ENCODE peak calls at places on chromosome 13, in five cellular contexts. U is IMR-90, K is neuronal stem cell, M is H1, D is mesenchymal stem cell. L is an unnamed sample.

GRCh38 chr13:34678154-34678553 is 263.9 kb upstream of the NBEA start:
- DNase-seq in K (no peak), M (no peak), U (no peak), D (peak), L (no peak)

GRCh38 chr13:66305960-66306617 is 924.0 kb downstream of the PCDH9 start:
- DNase-seq in U (no peak), M (no peak), K (no peak), D (no peak), L (no peak)

GRCh38 chr13:112067121-112067741 is at the start of gene SOX1:
- DNase-seq in U (no peak), M (peak), D (no peak), K (no peak), L (peak)

GRCh38 chr13:113573065-113573464 is 11.5 kb upstream of the TFDP1 start:
- DNase-seq in K (no peak), D (no peak), U (no peak), M (no peak), L (no peak)

GRCh38 chr13:112350300-112350699 is 25.9 kb upstream of the SPACA7 start:
- DNase-seq in K (no peak), M (no peak), D (no peak), U (no peak), L (no peak)

GRCh38 chr13:91291078-91291477 is 56.4 kb upstream of the MIR17HG start:
- DNase-seq in M (no peak), K (no peak), D (no peak), U (no peak), L (no peak)

GRCh38 chr13:94435604-94436226 is 43.8 kb downstream of the DCT start:
- DNase-seq in D (peak), M (no peak), U (peak), K (peak), L (no peak)

GRCh38 chr13:95355491-95355890 is 54.2 kb upstream of the ABCC4 start:
- DNase-seq in U (peak), K (no peak), M (no peak), D (peak), L (no peak)

GRCh38 chr13:58587183-58587582 is 955.6 kb downstream of the PCDH17 start:
- DNase-seq in D (no peak), K (no peak), M (no peak), U (no peak), L (no peak)

GRCh38 chr13:28611654-28612131 is 47.2 kb upstream of the POMP start:
- DNase-seq in U (peak), M (no peak), D (peak), K (no peak), L (no peak)

GRCh38 chr13:59398127-59398526 is 765.6 kb downstream of the DIAPH3 start:
- DNase-seq in D (no peak), M (no peak), U (no peak), K (no peak), L (no peak)

GRCh38 chr13:74115138-74115537 is 19.1 kb downstream of the KLF12 start:
- DNase-seq in M (no peak), D (peak), U (peak), K (no peak), L (no peak)

GRCh38 chr13:105346141-105346766 is 1189.2 kb downstream of the EFNB2 start:
- DNase-seq in K (no peak), D (peak), U (peak), M (no peak), L (no peak)

GRCh38 chr13:23856008-23856750 is 33.0 kb downstream of the MIPEP start:
- DNase-seq in U (no peak), K (no peak), M (no peak), D (no peak), L (peak)

GRCh38 chr13:32846020-32846451 is 170.2 kb upstream of the KL start:
- DNase-seq in M (peak), D (no peak), K (no peak), U (no peak), L (no peak)

GRCh38 chr13:46211116-46211515 is 612 bp upstream of the LRRC63 start:
- DNase-seq in D (peak), U (no peak), K (no peak), M (no peak), L (no peak)

DNA sequence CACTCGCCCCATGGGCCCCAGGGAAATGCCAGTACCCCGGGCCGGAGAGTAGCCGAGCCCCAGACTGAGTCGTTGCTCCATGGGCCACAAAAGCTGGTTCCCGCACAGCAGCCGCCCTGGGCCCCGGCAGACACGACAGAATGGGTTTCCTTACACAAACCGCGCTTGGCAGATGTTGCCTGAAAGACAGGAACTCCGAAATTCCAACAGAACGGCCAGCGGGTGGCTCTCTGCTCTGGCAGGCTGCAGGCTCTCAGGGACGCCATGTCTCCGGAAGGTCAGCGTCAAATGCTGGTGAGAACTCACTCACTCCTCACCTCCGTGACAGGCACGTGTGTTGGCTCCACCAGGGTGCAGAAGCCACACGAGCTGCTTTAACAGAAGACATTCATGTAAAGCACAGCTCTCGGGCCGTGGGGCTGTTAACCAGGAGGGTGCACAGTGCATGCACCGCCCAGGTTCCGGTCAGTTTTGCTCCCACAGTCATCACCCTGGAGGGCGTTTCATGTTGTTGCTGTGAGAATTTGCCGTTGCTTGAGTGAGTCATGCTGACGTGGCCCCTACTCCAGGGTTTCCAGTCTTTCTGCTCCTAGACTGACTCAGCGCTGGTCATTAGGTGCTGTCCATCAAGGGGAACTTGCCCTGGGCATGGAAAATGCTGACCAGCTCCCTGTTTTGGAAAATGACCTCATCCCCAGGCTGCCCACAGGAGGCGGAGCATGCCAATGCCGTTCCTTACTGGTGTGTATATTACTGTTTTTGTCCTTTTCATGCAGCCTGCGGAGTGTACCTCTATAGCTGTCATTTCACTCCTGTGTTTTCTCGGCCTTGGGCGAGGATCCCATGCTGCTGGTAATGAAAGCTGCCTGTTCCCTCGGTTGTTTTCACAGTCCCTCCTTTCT is 44.8 kb downstream of the ANKRD10 start:
- DNase-seq in M (peak), U (peak), D (peak), K (no peak), L (peak)
- H2AK5ac ChIP-seq in M (no peak), U (peak), D (peak), K (peak), L (no peak)

DNA sequence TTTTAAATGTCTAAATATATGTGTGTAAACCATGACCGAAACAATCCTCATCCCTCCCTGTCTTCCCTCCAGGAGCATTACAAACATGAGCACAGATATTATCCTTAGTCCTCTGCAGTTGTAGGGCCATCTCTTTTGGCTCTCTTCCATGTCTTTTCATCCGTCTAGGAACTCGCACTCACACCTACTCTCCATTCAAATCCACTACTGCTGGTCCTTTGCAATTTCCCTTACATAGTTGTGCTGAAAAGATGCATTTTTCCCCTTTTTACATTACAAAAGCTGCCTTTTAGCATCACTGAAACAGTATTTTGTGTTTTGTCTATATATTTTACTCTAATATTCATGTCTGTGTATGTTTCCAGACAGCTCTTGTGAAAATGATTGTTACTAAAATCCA is 237.8 kb downstream of the DACH1 start:
- DNase-seq in M (no peak), D (no peak), U (no peak), K (no peak), L (no peak)
- H2AK5ac ChIP-seq in M (no peak), D (no peak), U (no peak), K (no peak), L (no peak)

GRCh38 chr13:51221108-51221507 is 1.1 kb upstream of the FAM124A start:
- DNase-seq in M (peak), D (no peak), U (no peak), K (no peak), L (no peak)

GRCh38 chr13:51221674-51222509 is at the start of gene FAM124A:
- DNase-seq in M (peak), K (peak), U (peak), D (peak), L (no peak)

GRCh38 chr13:51222510-51223283 is 499 bp downstream of the FAM124A start:
- DNase-seq in D (peak), K (peak), U (no peak), M (peak), L (no peak)

GRCh38 chr13:51218691-51219090 is 3.5 kb upstream of the FAM124A start:
- DNase-seq in D (no peak), K (no peak), U (no peak), M (no peak), L (no peak)

GRCh38 chr13:51220706-51221105 is 1.5 kb upstream of the FAM124A start:
- DNase-seq in D (no peak), M (no peak), U (no peak), K (no peak), L (no peak)
- H2AK5ac ChIP-seq in D (no peak), M (no peak), U (no peak), K (no peak), L (no peak)

DNA sequence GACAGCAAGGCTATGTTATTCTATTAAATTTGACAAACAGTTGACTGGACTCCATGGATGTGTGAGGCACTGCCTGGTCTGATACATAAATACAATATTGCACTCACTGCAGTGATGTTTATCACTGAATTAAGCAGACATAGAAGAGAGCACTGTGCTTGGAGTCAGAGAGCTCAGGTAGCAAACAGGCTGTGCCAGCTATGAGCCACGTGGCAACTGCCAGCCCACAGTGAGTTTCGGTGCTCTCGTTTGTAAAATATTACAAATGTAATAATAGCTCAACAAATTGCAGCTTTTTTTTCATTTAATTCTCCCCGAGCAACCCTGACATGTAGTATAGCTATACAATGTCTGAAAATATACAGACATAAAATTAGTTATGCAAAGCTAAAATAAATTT is 237.3 kb downstream of the NALCN start:
- DNase-seq in K (no peak), U (no peak), D (no peak), M (no peak), L (no peak)
- H2AK5ac ChIP-seq in K (no peak), U (no peak), D (no peak), M (no peak), L (no peak)

GRCh38 chr13:100753391-100753790 is 78.8 kb upstream of the TMTC4 start:
- DNase-seq in K (no peak), M (no peak), D (no peak), U (no peak), L (no peak)
- H2AK5ac ChIP-seq in K (no peak), M (no peak), D (no peak), U (no peak), L (no peak)

GRCh38 chr13:50668044-50668443 is 175.4 kb downstream of the DLEU7 start:
- DNase-seq in D (no peak), M (no peak), U (no peak), K (no peak), L (no peak)

GRCh38 chr13:50672025-50672424 is 171.5 kb downstream of the DLEU7 start:
- DNase-seq in D (no peak), M (no peak), U (no peak), K (no peak), L (no peak)

GRCh38 chr13:50670847-50671542 is 172.5 kb downstream of the DLEU7 start:
- DNase-seq in K (no peak), D (no peak), M (no peak), U (no peak), L (no peak)

GRCh38 chr13:50668882-50669281 is 174.6 kb downstream of the DLEU7 start:
- DNase-seq in K (no peak), U (no peak), D (no peak), M (no peak), L (no peak)

DNA sequence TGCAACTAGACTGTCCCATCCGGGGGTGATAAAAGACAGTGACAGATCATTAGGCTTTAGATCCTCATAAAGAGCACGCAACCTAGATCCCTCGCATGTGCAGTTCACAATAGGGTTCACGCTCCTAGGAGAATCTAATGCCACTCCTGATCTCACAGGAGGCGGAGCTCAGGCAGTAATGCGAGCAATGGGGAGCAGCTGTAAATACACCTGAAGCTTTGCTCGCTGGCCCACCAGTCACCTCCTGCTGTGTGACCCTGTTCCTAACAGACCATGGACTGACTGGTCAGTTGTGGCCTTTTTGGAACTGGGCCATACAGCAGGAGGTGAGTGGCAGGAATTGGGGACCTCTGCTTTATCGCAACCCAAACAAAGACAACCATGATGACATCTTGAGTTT is 173.2 kb downstream of the DLEU7 start:
- DNase-seq in K (no peak), U (no peak), D (no peak), M (no peak), L (no peak)
- H2AK5ac ChIP-seq in K (no peak), U (no peak), D (no peak), M (no peak), L (no peak)

DNA sequence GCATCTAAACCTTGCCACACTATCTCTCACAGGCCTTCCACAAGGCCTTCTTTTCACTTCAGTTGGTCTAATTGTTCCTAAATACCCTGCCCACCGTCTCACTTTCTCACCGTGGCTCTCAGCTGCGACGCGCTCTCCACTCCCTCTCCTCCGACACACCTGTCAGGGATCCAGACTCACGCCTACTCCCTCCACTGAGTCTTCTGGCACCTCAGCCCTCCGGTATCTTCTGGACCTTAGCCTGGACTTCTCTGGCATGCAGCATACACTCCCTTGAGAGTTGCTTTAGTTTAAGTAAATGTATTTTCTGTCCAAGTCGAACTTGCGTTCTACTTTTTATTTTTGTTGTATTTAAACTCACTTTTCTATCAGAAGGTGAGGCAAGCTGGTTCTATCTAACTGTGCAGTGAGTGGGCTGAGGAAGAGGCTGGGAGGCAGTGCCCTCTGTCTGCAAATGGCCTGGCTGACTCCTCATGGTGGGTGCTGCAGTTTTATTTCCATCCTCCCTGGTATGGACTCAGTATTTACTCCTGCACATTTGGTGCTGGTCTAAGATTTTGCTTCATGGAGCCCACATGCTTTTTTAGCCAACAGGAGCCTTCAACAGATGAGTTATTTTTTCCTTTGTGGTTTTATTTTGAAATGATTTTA is 28.5 kb upstream of the ARGLU1 start:
- DNase-seq in D (no peak), K (no peak), U (no peak), M (no peak), L (no peak)
- H2AK5ac ChIP-seq in D (no peak), K (no peak), U (no peak), M (peak), L (no peak)

DNA sequence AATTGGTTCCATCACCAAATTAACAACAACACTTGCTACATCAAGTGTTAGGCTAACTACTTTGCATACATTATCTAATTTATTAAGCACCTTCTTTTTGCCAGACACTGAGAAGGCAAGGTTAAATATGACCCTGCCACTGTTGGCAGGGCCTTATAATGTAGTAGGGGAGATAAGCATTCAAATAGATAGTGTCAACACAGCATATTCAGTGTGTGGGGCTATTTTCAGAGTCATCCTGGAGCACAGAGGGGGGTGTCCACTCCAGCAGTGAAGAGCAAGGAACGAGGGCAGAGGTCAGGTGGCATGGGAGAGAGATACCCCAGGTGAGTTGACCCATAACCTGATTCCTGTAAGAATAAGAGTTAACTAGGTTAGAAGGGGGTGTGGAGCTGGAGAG is 121.6 kb downstream of the COG6 start:
- DNase-seq in M (no peak), D (peak), K (no peak), U (no peak), L (no peak)
- H2AK5ac ChIP-seq in M (no peak), D (peak), K (no peak), U (peak), L (no peak)

GRCh38 chr13:29850213-29850898 is at the start of gene UBL3:
- DNase-seq in D (peak), M (peak), U (peak), K (peak), L (peak)
- H2AK5ac ChIP-seq in D (no peak), M (no peak), U (no peak), K (no peak), L (no peak)

DNA sequence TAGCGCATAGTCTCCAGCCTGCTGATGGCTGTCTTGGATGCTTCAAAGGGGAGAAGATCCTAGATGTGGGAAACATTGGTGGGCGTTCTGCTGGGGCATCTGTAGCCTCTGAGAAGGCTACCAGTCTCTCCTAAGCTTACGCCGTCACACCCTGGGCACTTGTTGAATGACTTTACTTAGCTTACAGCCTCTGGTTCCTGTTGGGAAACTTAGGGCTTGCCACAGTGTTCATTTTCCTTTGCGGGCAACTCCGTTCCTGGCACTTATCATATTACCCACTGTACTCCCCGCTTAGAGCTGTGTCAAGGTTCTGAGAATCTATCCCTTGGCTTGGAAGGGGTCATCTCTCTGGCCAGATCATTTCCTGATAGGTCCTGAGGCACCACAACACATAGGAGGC is 20.7 kb upstream of the ALOX5AP start:
- DNase-seq in K (no peak), M (no peak), U (no peak), D (no peak), L (no peak)
- H2AK5ac ChIP-seq in K (no peak), M (no peak), U (peak), D (peak), L (no peak)